ENCODE peak calls at places on chromosomes 6 and 20, in seven cellular contexts. M, P, U, T, Z, L and E are unnamed samples.

GRCh38 chr6:28597217-28597835 is 71.6 kb downstream of the GPX5 start:
- DNase-seq in L (peak; percentile 58), M (no peak), T (no peak), U (peak; percentile 30), P (no peak), Z (peak; percentile 64), E (no peak)

GRCh38 chr6:137811121-137811911 is 55.7 kb upstream of the TNFAIP3 start:
- DNase-seq in L (peak; percentile 89), P (peak; percentile 76), T (peak; percentile 25), U (peak; percentile 82), Z (peak; percentile 83), M (peak; percentile 62), E (peak; percentile 85)

GRCh38 chr6:43468748-43469681 is 8.4 kb upstream of the TJAP1 start:
- DNase-seq in U (no peak), M (no peak), T (peak; percentile 45), Z (no peak), P (no peak), L (no peak), E (no peak)

GRCh38 chr6:113482771-113483170 is 374.4 kb upstream of the MARCKS start:
- DNase-seq in T (no peak), U (no peak), Z (no peak), M (no peak), L (no peak), P (no peak), E (no peak)

GRCh38 chr20:17797163-17797562 is 97.4 kb downstream of the BANF2 start:
- DNase-seq in L (no peak), M (no peak), P (no peak), Z (no peak), U (no peak), T (no peak), E (no peak)

GRCh38 chr6:21914121-21914973 is 320.8 kb downstream of the SOX4 start:
- DNase-seq in M (peak; percentile 79), Z (no peak), T (peak; percentile 69), L (peak; percentile 51), U (no peak), P (no peak), E (no peak)

GRCh38 chr20:40630723-40631631 is 58.1 kb downstream of the MAFB start:
- DNase-seq in M (peak; percentile 75), L (no peak), U (no peak), P (no peak), Z (no peak), T (no peak), E (no peak)

GRCh38 chr6:158311193-158311592 is 1.1 kb upstream of the TULP4 start:
- DNase-seq in T (peak; percentile 25), Z (no peak), L (no peak), P (no peak), U (peak; percentile 67), M (no peak), E (peak; percentile 48)

GRCh38 chr20:36823126-36823525 is 49.6 kb upstream of the DSN1 start:
- DNase-seq in Z (no peak), M (no peak), T (no peak), L (no peak), P (no peak), U (no peak), E (no peak)

GRCh38 chr6:130840050-130840449 is 12.8 kb downstream of the SMLR1 start:
- DNase-seq in P (no peak), Z (no peak), M (no peak), L (no peak), T (no peak), U (no peak), E (no peak)

DNA sequence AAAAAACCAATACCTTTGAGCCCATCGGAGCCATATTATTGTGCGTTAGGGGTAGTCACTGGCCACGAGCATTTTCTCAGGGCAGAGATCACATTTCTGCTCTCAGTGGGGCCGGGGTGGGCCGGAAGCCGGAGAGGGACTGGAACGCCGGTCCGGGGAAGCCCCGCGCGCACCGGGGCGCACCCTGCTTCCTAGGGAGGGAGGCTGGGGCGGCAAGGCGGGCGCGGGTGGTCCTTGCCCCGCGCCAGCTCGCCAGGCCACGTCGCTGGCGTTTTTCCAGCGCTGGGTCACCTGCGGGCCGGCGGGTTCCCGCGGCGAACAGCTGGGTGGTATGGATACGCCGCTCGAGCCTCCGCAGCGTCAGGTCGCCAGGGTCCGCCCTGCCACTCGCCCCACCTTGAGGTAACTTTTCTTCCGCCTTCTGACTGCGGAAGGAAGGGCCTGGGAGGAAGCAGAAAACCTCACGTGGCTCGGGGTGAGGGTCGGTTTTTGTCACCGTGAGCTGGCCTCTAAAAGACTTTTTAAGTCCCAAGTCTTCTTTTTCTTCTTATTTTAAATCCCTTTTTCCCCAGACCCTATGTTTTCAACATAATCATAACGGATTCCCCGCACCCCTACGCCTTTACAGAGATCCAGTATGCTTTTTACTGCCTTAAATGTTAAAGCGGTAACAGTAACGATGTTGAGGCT is 2.7 kb upstream of the EEF1A1 start:
- DNase-seq in L (peak; percentile 55), U (peak; percentile 34), P (no peak), T (peak; percentile 60), Z (peak; percentile 34), M (peak; percentile 72), E (no peak)
- H3K4me3 ChIP-seq in L (peak overlapping the region; percentile 5), U (peak overlapping the region; percentile 49), P (peak overlapping the region; percentile 78), T (peak overlapping the region; percentile 82), Z (peak overlapping the region; percentile 39), M (peak overlapping the region; percentile 91), E (peak overlapping the region; percentile 51)

GRCh38 chr6:167825059-167825758 is 1.5 kb upstream of the AFDN start:
- DNase-seq in Z (peak; percentile 51), L (peak; percentile 35), P (no peak), T (no peak), M (no peak), U (peak; percentile 47), E (no peak)
- H3K4me3 ChIP-seq in Z (peak overlapping the region; percentile 88), L (peak overlapping the region; percentile 92), P (peak overlapping the region; percentile 97), T (peak overlapping the region; percentile 81), M (peak overlapping the region; percentile 80), U (peak overlapping the region; percentile 73), E (peak overlapping the region; percentile 88)

GRCh38 chr6:37624606-37625574 is 72.8 kb downstream of the MDGA1 start:
- DNase-seq in P (no peak), U (peak; percentile 14), L (no peak), M (peak; percentile 15), Z (peak; percentile 43), T (peak; percentile 64), E (no peak)
- H3K4me3 ChIP-seq in P (peak overlapping the region; percentile 46), U (peak overlapping the region; percentile 36), L (no peak overlapping the region), M (peak overlapping the region; percentile 34), Z (no peak overlapping the region), T (peak overlapping the region; percentile 18), E (no peak overlapping the region)

GRCh38 chr6:106339334-106340029 is 13.9 kb upstream of the ATG5 start:
- DNase-seq in U (peak; percentile 74), T (no peak), P (no peak), L (peak; percentile 87), Z (peak; percentile 74), M (no peak), E (peak; percentile 32)
- H3K4me3 ChIP-seq in U (no peak overlapping the region), T (no peak overlapping the region), P (no peak overlapping the region), L (no peak overlapping the region), Z (no peak overlapping the region), M (no peak overlapping the region), E (no peak overlapping the region)

GRCh38 chr6:10534418-10534760 is 13.2 kb downstream of the GCNT2 start:
- DNase-seq in Z (no peak), P (no peak), L (no peak), M (no peak), T (no peak), U (no peak), E (no peak)
- H3K4me3 ChIP-seq in Z (no peak overlapping the region), P (no peak overlapping the region), L (no peak overlapping the region), M (no peak overlapping the region), T (no peak overlapping the region), U (no peak overlapping the region), E (no peak overlapping the region)